ENCODE peak calls at places on chromosomes 3 and 15, in nine cellular contexts. M, R, S, K, O, E, G, P and V are unnamed samples. For H3K9me3, the result is how much of the 10 kb centered on the place peaks cover.

GRCh38 chr3:118544458-118544857 is 490.2 kb downstream of the IGSF11 start:
- DNase-seq in S (no peak), M (no peak), K (no peak), R (no peak), E (no peak), O (no peak), P (no peak), G (no peak), V (peak)

GRCh38 chr3:185351371-185351770 is 11.6 kb upstream of the MAP3K13 start:
- DNase-seq in G (peak), R (no peak), K (no peak), S (no peak), E (no peak), P (no peak), O (no peak), M (no peak), V (no peak)

GRCh38 chr3:121979734-121980449 is 42.2 kb downstream of the ILDR1 start:
- DNase-seq in G (no peak), R (no peak), K (no peak), M (no peak), E (no peak), O (no peak), S (no peak), P (no peak), V (no peak)

GRCh38 chr15:39502048-39502447 is 78.8 kb upstream of the THBS1 start:
- DNase-seq in E (no peak), M (no peak), O (no peak), S (no peak), G (no peak), P (no peak), R (no peak), K (no peak), V (no peak)

GRCh38 chr3:48715179-48715800 is 1.7 kb downstream of the IP6K2 start:
- DNase-seq in S (peak), R (no peak), E (no peak), O (no peak), M (peak), G (peak), K (no peak), P (no peak), V (no peak)

GRCh38 chr3:132464066-132464465 is 46.8 kb downstream of the DNAJC13 start:
- DNase-seq in G (peak), M (no peak), O (no peak), E (no peak), K (no peak), R (no peak), S (no peak), P (no peak), V (no peak)

GRCh38 chr3:18987070-18987469 is 161.2 kb upstream of the KCNH8 start:
- DNase-seq in E (no peak), P (no peak), M (no peak), G (no peak), S (no peak), R (no peak), K (no peak), O (no peak), V (no peak)

GRCh38 chr15:88657326-88658069 is 18.7 kb downstream of the ISG20 start:
- DNase-seq in O (peak), R (peak), M (peak), P (peak), K (no peak), E (no peak), G (peak), S (no peak), V (no peak)

GRCh38 chr15:39670687-39671086 is 89.8 kb downstream of the THBS1 start:
- DNase-seq in S (no peak), O (no peak), K (no peak), R (no peak), M (no peak), P (no peak), G (no peak), E (no peak), V (no peak)

GRCh38 chr3:11009898-11010297 is 17.4 kb downstream of the SLC6A1 start:
- DNase-seq in S (no peak), K (no peak), M (no peak), P (no peak), E (no peak), R (no peak), O (no peak), G (no peak), V (no peak)

GRCh38 chr3:172607305-172608121 is 84.3 kb upstream of the TNFSF10 start:
- DNase-seq in G (peak), R (no peak), P (no peak), S (peak), K (no peak), E (no peak), O (no peak), M (no peak), V (no peak)

GRCh38 chr3:127518456-127519081 is 72.0 kb downstream of the TPRA1 start:
- DNase-seq in E (no peak), R (no peak), P (no peak), S (no peak), K (no peak), O (no peak), G (no peak), M (no peak), V (no peak)

GRCh38 chr3:57331078-57331477 is 38.6 kb upstream of the ASB14 start:
- DNase-seq in P (no peak), K (no peak), R (no peak), E (no peak), O (no peak), G (no peak), M (no peak), S (no peak), V (no peak)

GRCh38 chr3:57110797-57111196 is 50.3 kb downstream of the SPATA12 start:
- DNase-seq in K (no peak), S (no peak), O (no peak), G (no peak), P (no peak), M (peak), R (no peak), E (no peak), V (no peak)

GRCh38 chr3:49534581-49535495 is 19.4 kb upstream of the BSN start:
- DNase-seq in O (no peak), E (no peak), R (no peak), M (no peak), G (no peak), P (peak), K (no peak), S (no peak), V (no peak)

GRCh38 chr15:66789029-66790025 is 87.3 kb downstream of the SMAD6 start:
- DNase-seq in M (peak), R (no peak), O (no peak), E (no peak), P (peak), K (peak), S (no peak), G (peak), V (no peak)

GRCh38 chr3:187291512-187292132 is at the start of gene MASP1:
- DNase-seq in K (peak), S (no peak), P (peak), R (no peak), G (peak), M (peak), E (no peak), O (no peak), V (no peak)

GRCh38 chr3:151630938-151631417 is 102.7 kb upstream of the AADACL2 start:
- DNase-seq in S (no peak), E (no peak), R (no peak), G (peak), K (no peak), P (no peak), M (peak), O (no peak), V (no peak)

GRCh38 chr15:48315041-48315440 is 16.2 kb upstream of the DUT start:
- DNase-seq in K (no peak), P (no peak), M (no peak), E (no peak), R (no peak), O (no peak), S (no peak), G (no peak), V (no peak)

GRCh38 chr15:90300988-90301715 is 35.7 kb downstream of the NGRN start:
- DNase-seq in G (peak), M (peak), K (peak), P (peak), S (no peak), E (peak), R (peak), O (peak), V (peak)

GRCh38 chr15:87498545-87498944 is 758.0 kb downstream of the NTRK3 start:
- DNase-seq in R (no peak), S (no peak), G (peak), M (no peak), E (no peak), O (no peak), P (no peak), K (no peak), V (no peak)

GRCh38 chr3:102123590-102124190 is 274.4 kb downstream of the NFKBIZ start:
- DNase-seq in P (no peak), M (no peak), E (no peak), G (peak), S (no peak), R (no peak), O (no peak), K (no peak), V (no peak)

GRCh38 chr3:178475062-178475461 is 61.2 kb upstream of the KCNMB2 start:
- DNase-seq in E (no peak), K (no peak), M (peak), O (no peak), P (peak), G (no peak), R (no peak), S (peak), V (no peak)

GRCh38 chr15:64844576-64845140 is 2.9 kb downstream of the PLEKHO2 start:
- DNase-seq in K (no peak), M (no peak), G (no peak), S (no peak), P (no peak), E (peak), O (no peak), R (no peak), V (no peak)

GRCh38 chr3:64575211-64575844 is 112.5 kb downstream of the ADAMTS9 start:
- DNase-seq in O (no peak), E (no peak), G (peak), K (no peak), M (no peak), R (peak), S (no peak), P (no peak), V (no peak)

GRCh38 chr3:47347217-47347801 is 33.5 kb upstream of the PTPN23 start:
- DNase-seq in P (no peak), G (peak), M (no peak), E (no peak), O (no peak), S (no peak), R (no peak), K (no peak), V (no peak)

GRCh38 chr3:160185711-160186110 is 39.5 kb upstream of the C3orf80 start:
- DNase-seq in R (no peak), O (no peak), E (no peak), M (no peak), G (no peak), S (no peak), K (no peak), P (peak), V (no peak)

GRCh38 chr3:75321060-75321459 is 343.1 kb upstream of the FRG2C start:
- DNase-seq in O (no peak), S (no peak), P (no peak), M (no peak), G (no peak), R (no peak), E (no peak), K (no peak), V (no peak)

GRCh38 chr3:136070334-136070733 is 104.8 kb downstream of the PPP2R3A start:
- DNase-seq in K (no peak), G (peak), S (no peak), M (no peak), P (no peak), E (no peak), R (no peak), O (no peak), V (no peak)

GRCh38 chr15:67379530-67379929 is 124.9 kb downstream of the IQCH start:
- DNase-seq in P (no peak), O (no peak), M (no peak), E (no peak), K (no peak), R (no peak), G (no peak), S (no peak), V (no peak)

GRCh38 chr15:78956937-78957336 is 12.1 kb upstream of the CTSH start:
- DNase-seq in O (no peak), G (no peak), E (no peak), S (no peak), K (no peak), P (no peak), M (no peak), R (no peak), V (no peak)

GRCh38 chr3:46031269-46031668 is 4.0 kb upstream of the XCR1 start:
- DNase-seq in K (no peak), S (no peak), E (no peak), M (no peak), O (no peak), R (no peak), P (no peak), G (no peak), V (no peak)
- H3K9me3 ChIP-seq in K (under half), S (under half), E (under half), M (under half), O (under half), R (under half), P (under half), G (under half), V (under half)

GRCh38 chr3:26279091-26279490 is 343.5 kb upstream of the LRRC3B start:
- DNase-seq in E (no peak), M (no peak), G (no peak), O (no peak), P (no peak), R (no peak), S (no peak), K (no peak), V (no peak)
- H3K9me3 ChIP-seq in E (under half), M (under half), G (under half), O (under half), P (under half), R (under half), S (under half), K (under half), V (under half)

GRCh38 chr3:44721231-44722102 is 8.0 kb upstream of the ZNF501 start:
- DNase-seq in E (no peak), G (peak), O (no peak), P (no peak), M (no peak), R (no peak), K (no peak), S (no peak), V (no peak)
- H3K9me3 ChIP-seq in E (half or more), G (half or more), O (half or more), P (half or more), M (under half), R (half or more), K (half or more), S (under half), V (under half)

GRCh38 chr3:150421256-150421655 is 13.2 kb downstream of the TSC22D2 start:
- DNase-seq in R (no peak), G (no peak), K (no peak), S (no peak), O (no peak), E (no peak), P (no peak), M (no peak), V (no peak)

GRCh38 chr3:150419076-150419868 is 11.2 kb downstream of the TSC22D2 start:
- DNase-seq in O (no peak), R (no peak), P (no peak), G (no peak), K (no peak), E (no peak), M (no peak), S (no peak), V (no peak)

GRCh38 chr3:150419959-150420358 is 11.9 kb downstream of the TSC22D2 start:
- DNase-seq in K (no peak), M (no peak), O (no peak), G (no peak), R (no peak), S (no peak), E (no peak), P (no peak), V (no peak)

GRCh38 chr3:150426292-150426691 is 18.2 kb downstream of the TSC22D2 start:
- DNase-seq in P (no peak), K (no peak), M (no peak), E (no peak), O (no peak), G (no peak), S (no peak), R (no peak), V (no peak)

DNA sequence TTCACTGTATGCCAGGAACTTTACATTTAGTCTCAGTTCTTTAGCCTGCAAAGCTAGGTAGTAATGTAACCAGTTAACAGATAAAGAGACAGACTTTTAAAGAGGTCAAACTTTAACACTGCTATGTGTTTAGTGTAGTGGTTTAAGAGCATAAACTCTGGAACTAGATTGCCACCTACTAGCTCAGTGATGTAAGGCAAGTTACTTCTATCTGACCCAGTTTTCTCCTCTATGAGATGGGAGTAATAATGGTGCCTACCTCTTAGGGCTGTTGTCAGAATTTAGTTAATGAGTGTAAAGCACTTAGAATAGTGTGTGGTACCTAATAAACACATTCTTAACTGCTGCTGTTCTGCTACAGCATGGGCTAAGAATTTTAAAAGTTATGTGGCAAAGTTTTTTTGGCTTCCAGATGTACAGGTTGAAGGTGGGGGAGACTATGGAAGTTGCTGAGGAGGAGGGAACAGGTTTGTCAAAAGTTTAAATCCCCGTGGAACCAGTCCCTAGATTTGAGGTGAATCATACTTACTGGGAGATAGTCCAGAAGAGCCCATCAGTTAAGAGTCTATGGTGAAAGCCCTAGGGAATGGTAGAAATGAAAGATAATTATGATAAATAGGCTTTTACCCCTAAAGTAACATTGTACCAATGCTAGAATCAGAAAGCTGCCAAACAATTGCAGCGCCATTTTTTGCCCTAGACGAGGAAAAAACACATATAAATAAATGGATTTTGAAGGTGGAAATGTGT is 13.9 kb downstream of the TSC22D2 start:
- DNase-seq in O (no peak), G (peak), K (no peak), R (no peak), E (no peak), P (no peak), M (no peak), S (no peak), V (no peak)
- H3K9me3 ChIP-seq in O (under half), G (under half), K (under half), R (under half), E (under half), P (under half), M (under half), S (under half), V (under half)

GRCh38 chr3:104530934-104531333 is 835.8 kb upstream of the ALCAM start:
- DNase-seq in P (no peak), R (no peak), S (no peak), M (no peak), K (no peak), E (no peak), G (no peak), O (no peak), V (no peak)
- H3K9me3 ChIP-seq in P (under half), R (under half), S (under half), M (under half), K (under half), E (under half), G (under half), O (under half), V (under half)